ENCODE peak calls at places on chromosomes 11 and 22, in nine cellular contexts. N, G, Q, F, B, E, U, I and Y are unnamed samples.

GRCh38 chr11:94774345-94774744 is 6.2 kb downstream of the AMOTL1 start:
- DNase-seq in E (no peak), G (no peak), F (no peak), N (no peak), U (no peak), B (no peak), Q (peak), I (no peak), Y (no peak)

GRCh38 chr11:59523541-59523940 is 12.2 kb downstream of the OR4D9 start:
- DNase-seq in Q (no peak), B (no peak), I (peak), U (no peak), F (no peak), N (no peak), E (no peak), G (no peak), Y (no peak)

GRCh38 chr22:17107547-17107810 is 13.7 kb downstream of the TMEM121B start:
- DNase-seq in I (no peak), G (no peak), E (no peak), B (no peak), N (no peak), Q (no peak), U (no peak), F (no peak), Y (no peak)

GRCh38 chr11:10657308-10658271 is 36.0 kb downstream of the IRAG1 start:
- DNase-seq in Q (peak), N (no peak), F (no peak), U (no peak), I (no peak), G (no peak), E (no peak), B (peak), Y (peak)

GRCh38 chr11:96045622-96046456 is 121.9 kb upstream of the MTMR2 start:
- DNase-seq in B (no peak), N (peak), Q (peak), U (no peak), E (peak), F (no peak), I (no peak), G (peak), Y (peak)

GRCh38 chr11:114180301-114181055 is 115.7 kb upstream of the NNMT start:
- DNase-seq in B (peak), E (no peak), F (no peak), U (no peak), N (no peak), G (no peak), I (no peak), Q (peak), Y (no peak)

GRCh38 chr22:38467438-38467903 is 425 bp upstream of the KDELR3 start:
- DNase-seq in Q (no peak), I (no peak), B (no peak), N (no peak), E (no peak), U (no peak), F (no peak), G (no peak), Y (no peak)

GRCh38 chr11:123856444-123856843 is 29.0 kb downstream of the TMEM225 start:
- DNase-seq in F (no peak), E (no peak), U (no peak), G (no peak), B (no peak), N (no peak), I (no peak), Q (peak), Y (no peak)

GRCh38 chr22:44337658-44338004 is 24.9 kb upstream of the SHISAL1 start:
- DNase-seq in B (peak), G (no peak), N (peak), F (peak), I (no peak), Q (peak), U (no peak), E (no peak), Y (peak)

GRCh38 chr11:12696911-12697581 is 22.8 kb downstream of the TEAD1 start:
- DNase-seq in Q (no peak), U (no peak), G (no peak), I (no peak), E (no peak), B (no peak), F (no peak), N (no peak), Y (no peak)

GRCh38 chr11:3747704-3748103 is 49.6 kb downstream of the NUP98 start:
- DNase-seq in F (no peak), Q (peak), U (no peak), B (no peak), N (peak), I (no peak), E (no peak), G (no peak), Y (no peak)

GRCh38 chr11:103494491-103494890 is 385.3 kb downstream of the DYNC2H1 start:
- DNase-seq in F (no peak), E (no peak), N (no peak), G (no peak), B (no peak), U (no peak), Q (no peak), I (no peak), Y (no peak)

GRCh38 chr11:64268687-64269379 is 15.6 kb downstream of the BAD start:
- DNase-seq in U (no peak), I (no peak), B (peak), G (no peak), F (peak), Q (peak), E (peak), N (no peak), Y (peak)